ENCODE peak calls at places on chromosome 5, in ten cellular contexts. One of them, this sample, is unnamed.

GRCh38 chr5:52809884-52810283 is 22.2 kb downstream of the ITGA1 start:
- DNase-seq in fibroblast of the aortic adventitia: peak
- DNase-seq in PC-3: peak
- DNase-seq in fibroblast of pulmonary artery: no peak
- DNase-seq in left ventricle myocardium inferior: no peak
- DNase-seq in IMR-90: peak
- DNase-seq in AG04450: no peak
- DNase-seq in foreskin fibroblast: peak
- DNase-seq in fibroblast of mammary gland: peak
- DNase-seq in astrocyte: no peak
- DNase-seq in this sample: no peak

GRCh38 chr5:56525117-56525516 is 290.2 kb upstream of the MAP3K1 start:
- DNase-seq in astrocyte: peak
- DNase-seq in fibroblast of the aortic adventitia: no peak
- DNase-seq in fibroblast of pulmonary artery: peak
- DNase-seq in PC-3: peak
- DNase-seq in fibroblast of mammary gland: peak
- DNase-seq in AG04450: no peak
- DNase-seq in IMR-90: peak
- DNase-seq in foreskin fibroblast: peak
- DNase-seq in left ventricle myocardium inferior: no peak
- DNase-seq in this sample: no peak

GRCh38 chr5:14136228-14136627 is 6.9 kb upstream of the TRIO start:
- DNase-seq in fibroblast of pulmonary artery: no peak
- DNase-seq in fibroblast of mammary gland: no peak
- DNase-seq in foreskin fibroblast: peak
- DNase-seq in astrocyte: no peak
- DNase-seq in AG04450: no peak
- DNase-seq in left ventricle myocardium inferior: no peak
- DNase-seq in PC-3: no peak
- DNase-seq in IMR-90: no peak
- DNase-seq in fibroblast of the aortic adventitia: no peak
- DNase-seq in this sample: no peak

GRCh38 chr5:176596689-176597416 is 13.1 kb downstream of the GPRIN1 start:
- DNase-seq in foreskin fibroblast: peak
- DNase-seq in IMR-90: no peak
- DNase-seq in fibroblast of mammary gland: peak
- DNase-seq in PC-3: no peak
- DNase-seq in astrocyte: no peak
- DNase-seq in fibroblast of pulmonary artery: peak
- DNase-seq in left ventricle myocardium inferior: peak
- DNase-seq in AG04450: no peak
- DNase-seq in fibroblast of the aortic adventitia: no peak
- DNase-seq in this sample: no peak

GRCh38 chr5:28066856-28067255 is 1028.5 kb upstream of the CDH9 start:
- DNase-seq in fibroblast of the aortic adventitia: no peak
- DNase-seq in astrocyte: no peak
- DNase-seq in IMR-90: no peak
- DNase-seq in fibroblast of mammary gland: no peak
- DNase-seq in AG04450: no peak
- DNase-seq in PC-3: no peak
- DNase-seq in left ventricle myocardium inferior: no peak
- DNase-seq in foreskin fibroblast: no peak
- DNase-seq in fibroblast of pulmonary artery: no peak
- DNase-seq in this sample: no peak

GRCh38 chr5:151345808-151346478 is 1.4 kb downstream of the SLC36A2 start:
- DNase-seq in fibroblast of the aortic adventitia: peak
- DNase-seq in astrocyte: peak
- DNase-seq in AG04450: no peak
- DNase-seq in fibroblast of mammary gland: peak
- DNase-seq in PC-3: peak
- DNase-seq in fibroblast of pulmonary artery: no peak
- DNase-seq in left ventricle myocardium inferior: no peak
- DNase-seq in foreskin fibroblast: peak
- DNase-seq in IMR-90: peak
- DNase-seq in this sample: peak

GRCh38 chr5:140076788-140077187 is 33.7 kb upstream of the NRG2 start:
- DNase-seq in fibroblast of the aortic adventitia: no peak
- DNase-seq in fibroblast of mammary gland: no peak
- DNase-seq in fibroblast of pulmonary artery: no peak
- DNase-seq in foreskin fibroblast: no peak
- DNase-seq in AG04450: no peak
- DNase-seq in IMR-90: no peak
- DNase-seq in astrocyte: no peak
- DNase-seq in left ventricle myocardium inferior: no peak
- DNase-seq in PC-3: no peak
- DNase-seq in this sample: no peak

GRCh38 chr5:2149196-2149541 is 266.4 kb upstream of the IRX4 start:
- DNase-seq in IMR-90: no peak
- DNase-seq in fibroblast of pulmonary artery: peak
- DNase-seq in astrocyte: peak
- DNase-seq in foreskin fibroblast: peak
- DNase-seq in PC-3: peak
- DNase-seq in AG04450: no peak
- DNase-seq in left ventricle myocardium inferior: no peak
- DNase-seq in fibroblast of mammary gland: peak
- DNase-seq in fibroblast of the aortic adventitia: peak
- DNase-seq in this sample: no peak

GRCh38 chr5:170144286-170145023 is 38.8 kb downstream of the FOXI1 start:
- DNase-seq in fibroblast of pulmonary artery: no peak
- DNase-seq in IMR-90: no peak
- DNase-seq in AG04450: no peak
- DNase-seq in foreskin fibroblast: no peak
- DNase-seq in fibroblast of mammary gland: no peak
- DNase-seq in PC-3: no peak
- DNase-seq in astrocyte: no peak
- DNase-seq in fibroblast of the aortic adventitia: no peak
- DNase-seq in left ventricle myocardium inferior: no peak
- DNase-seq in this sample: no peak

GRCh38 chr5:75338408-75338807 is 1.4 kb downstream of the HMGCR start:
- DNase-seq in IMR-90: no peak
- DNase-seq in left ventricle myocardium inferior: no peak
- DNase-seq in astrocyte: no peak
- DNase-seq in fibroblast of mammary gland: no peak
- DNase-seq in foreskin fibroblast: no peak
- DNase-seq in fibroblast of pulmonary artery: no peak
- DNase-seq in PC-3: no peak
- DNase-seq in fibroblast of the aortic adventitia: no peak
- DNase-seq in AG04450: no peak
- DNase-seq in this sample: no peak

GRCh38 chr5:68255305-68256130 is 40.0 kb downstream of the PIK3R1 start:
- DNase-seq in astrocyte: no peak
- DNase-seq in fibroblast of pulmonary artery: no peak
- DNase-seq in AG04450: no peak
- DNase-seq in foreskin fibroblast: no peak
- DNase-seq in fibroblast of mammary gland: no peak
- DNase-seq in fibroblast of the aortic adventitia: no peak
- DNase-seq in IMR-90: no peak
- DNase-seq in left ventricle myocardium inferior: no peak
- DNase-seq in PC-3: no peak
- DNase-seq in this sample: no peak

GRCh38 chr5:84383296-84383815 is 1.3 kb downstream of the EDIL3 start:
- DNase-seq in foreskin fibroblast: peak
- DNase-seq in fibroblast of the aortic adventitia: no peak
- DNase-seq in PC-3: no peak
- DNase-seq in AG04450: no peak
- DNase-seq in IMR-90: no peak
- DNase-seq in left ventricle myocardium inferior: no peak
- DNase-seq in astrocyte: no peak
- DNase-seq in fibroblast of pulmonary artery: no peak
- DNase-seq in fibroblast of mammary gland: no peak
- DNase-seq in this sample: no peak

GRCh38 chr5:150116667-150117395 is 30.5 kb upstream of the CSF1R start:
- DNase-seq in fibroblast of pulmonary artery: no peak
- DNase-seq in fibroblast of the aortic adventitia: no peak
- DNase-seq in PC-3: peak
- DNase-seq in AG04450: no peak
- DNase-seq in astrocyte: no peak
- DNase-seq in IMR-90: peak
- DNase-seq in left ventricle myocardium inferior: no peak
- DNase-seq in fibroblast of mammary gland: peak
- DNase-seq in foreskin fibroblast: peak
- DNase-seq in this sample: no peak

GRCh38 chr5:5767286-5767928 is 344.9 kb downstream of the ICE1 start:
- DNase-seq in astrocyte: no peak
- DNase-seq in fibroblast of mammary gland: no peak
- DNase-seq in IMR-90: no peak
- DNase-seq in fibroblast of the aortic adventitia: no peak
- DNase-seq in foreskin fibroblast: no peak
- DNase-seq in AG04450: no peak
- DNase-seq in fibroblast of pulmonary artery: no peak
- DNase-seq in left ventricle myocardium inferior: peak
- DNase-seq in PC-3: no peak
- DNase-seq in this sample: no peak

GRCh38 chr5:169412858-169413257 is 111.9 kb upstream of the SLIT3 start:
- DNase-seq in IMR-90: no peak
- DNase-seq in fibroblast of mammary gland: peak
- DNase-seq in PC-3: no peak
- DNase-seq in AG04450: no peak
- DNase-seq in left ventricle myocardium inferior: no peak
- DNase-seq in astrocyte: no peak
- DNase-seq in foreskin fibroblast: no peak
- DNase-seq in fibroblast of pulmonary artery: no peak
- DNase-seq in fibroblast of the aortic adventitia: no peak
- DNase-seq in this sample: no peak

DNA sequence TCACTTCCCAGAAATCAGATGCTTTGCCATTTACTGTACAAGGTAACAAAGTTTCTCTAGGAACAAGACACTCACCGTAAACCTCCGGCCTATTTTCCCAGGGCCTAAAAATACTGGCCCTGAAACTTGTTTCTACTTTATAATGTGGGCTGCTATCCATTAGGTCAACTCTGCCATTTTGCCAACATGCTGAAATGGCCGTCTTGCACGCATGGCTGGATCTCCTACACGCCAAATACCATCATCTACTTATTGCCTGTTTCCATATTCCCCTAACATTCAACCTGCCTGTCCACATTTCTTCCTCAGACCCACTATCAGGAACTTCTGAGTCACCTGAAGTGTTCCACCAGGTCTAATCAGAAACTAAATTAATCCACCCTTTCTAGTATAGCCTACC is 4.7 kb downstream of the TBCA start:
- DNase-seq in fibroblast of the aortic adventitia: no peak
- DNase-seq in fibroblast of mammary gland: no peak
- DNase-seq in IMR-90: no peak
- DNase-seq in astrocyte: no peak
- DNase-seq in PC-3: no peak
- DNase-seq in left ventricle myocardium inferior: no peak
- DNase-seq in fibroblast of pulmonary artery: no peak
- DNase-seq in foreskin fibroblast: no peak
- DNase-seq in AG04450: no peak
- DNase-seq in this sample: no peak
- H3K4me3 ChIP-seq in fibroblast of the aortic adventitia: no peak
- H3K4me3 ChIP-seq in fibroblast of mammary gland: no peak
- H3K4me3 ChIP-seq in IMR-90: no peak
- H3K4me3 ChIP-seq in astrocyte: no peak
- H3K4me3 ChIP-seq in PC-3: no peak
- H3K4me3 ChIP-seq in left ventricle myocardium inferior: no peak
- H3K4me3 ChIP-seq in fibroblast of pulmonary artery: no peak
- H3K4me3 ChIP-seq in foreskin fibroblast: no peak
- H3K4me3 ChIP-seq in AG04450: no peak
- H3K4me3 ChIP-seq in this sample: no peak

GRCh38 chr5:141780952-141781730 is 97.1 kb downstream of the PCDH1 start:
- DNase-seq in IMR-90: no peak
- DNase-seq in fibroblast of pulmonary artery: no peak
- DNase-seq in fibroblast of the aortic adventitia: no peak
- DNase-seq in PC-3: no peak
- DNase-seq in astrocyte: no peak
- DNase-seq in foreskin fibroblast: no peak
- DNase-seq in left ventricle myocardium inferior: no peak
- DNase-seq in AG04450: no peak
- DNase-seq in fibroblast of mammary gland: no peak
- DNase-seq in this sample: no peak
- TF ChIP-seq CTCF in IMR-90: no peak
- TF ChIP-seq CTCF in fibroblast of pulmonary artery: no peak
- TF ChIP-seq CTCF in fibroblast of the aortic adventitia: no peak
- TF ChIP-seq CTCF in PC-3: no peak
- TF ChIP-seq CTCF in astrocyte: no peak
- TF ChIP-seq CTCF in foreskin fibroblast: no peak
- TF ChIP-seq CTCF in left ventricle myocardium inferior: no peak
- TF ChIP-seq CTCF in AG04450: no peak
- TF ChIP-seq CTCF in fibroblast of mammary gland: no peak
- TF ChIP-seq CTCF in this sample: no peak

GRCh38 chr5:110343616-110344015 is 382.9 kb downstream of the TMEM232 start:
- DNase-seq in left ventricle myocardium inferior: no peak
- DNase-seq in IMR-90: no peak
- DNase-seq in AG04450: no peak
- DNase-seq in fibroblast of pulmonary artery: no peak
- DNase-seq in fibroblast of mammary gland: no peak
- DNase-seq in foreskin fibroblast: no peak
- DNase-seq in fibroblast of the aortic adventitia: no peak
- DNase-seq in PC-3: no peak
- DNase-seq in astrocyte: no peak
- DNase-seq in this sample: no peak

GRCh38 chr5:110345623-110346022 is 380.8 kb downstream of the TMEM232 start:
- DNase-seq in AG04450: no peak
- DNase-seq in PC-3: no peak
- DNase-seq in fibroblast of pulmonary artery: no peak
- DNase-seq in fibroblast of the aortic adventitia: no peak
- DNase-seq in fibroblast of mammary gland: no peak
- DNase-seq in foreskin fibroblast: no peak
- DNase-seq in astrocyte: no peak
- DNase-seq in left ventricle myocardium inferior: no peak
- DNase-seq in IMR-90: no peak
- DNase-seq in this sample: no peak

GRCh38 chr5:110346893-110347358 is 379.5 kb downstream of the TMEM232 start:
- DNase-seq in PC-3: no peak
- DNase-seq in IMR-90: no peak
- DNase-seq in AG04450: no peak
- DNase-seq in fibroblast of the aortic adventitia: no peak
- DNase-seq in fibroblast of pulmonary artery: no peak
- DNase-seq in astrocyte: no peak
- DNase-seq in fibroblast of mammary gland: no peak
- DNase-seq in foreskin fibroblast: no peak
- DNase-seq in left ventricle myocardium inferior: no peak
- DNase-seq in this sample: no peak

GRCh38 chr5:110351451-110351850 is 375.0 kb downstream of the TMEM232 start:
- DNase-seq in IMR-90: no peak
- DNase-seq in foreskin fibroblast: no peak
- DNase-seq in astrocyte: no peak
- DNase-seq in AG04450: no peak
- DNase-seq in fibroblast of the aortic adventitia: no peak
- DNase-seq in left ventricle myocardium inferior: no peak
- DNase-seq in fibroblast of mammary gland: peak
- DNase-seq in PC-3: no peak
- DNase-seq in fibroblast of pulmonary artery: no peak
- DNase-seq in this sample: no peak

GRCh38 chr5:110347781-110348180 is 378.7 kb downstream of the TMEM232 start:
- DNase-seq in astrocyte: no peak
- DNase-seq in AG04450: no peak
- DNase-seq in IMR-90: no peak
- DNase-seq in foreskin fibroblast: no peak
- DNase-seq in PC-3: no peak
- DNase-seq in fibroblast of the aortic adventitia: no peak
- DNase-seq in fibroblast of mammary gland: no peak
- DNase-seq in fibroblast of pulmonary artery: no peak
- DNase-seq in left ventricle myocardium inferior: no peak
- DNase-seq in this sample: no peak
- H3K4me3 ChIP-seq in astrocyte: no peak
- H3K4me3 ChIP-seq in AG04450: no peak
- H3K4me3 ChIP-seq in IMR-90: no peak
- H3K4me3 ChIP-seq in foreskin fibroblast: no peak
- H3K4me3 ChIP-seq in PC-3: no peak
- H3K4me3 ChIP-seq in fibroblast of the aortic adventitia: no peak
- H3K4me3 ChIP-seq in fibroblast of mammary gland: no peak
- H3K4me3 ChIP-seq in fibroblast of pulmonary artery: no peak
- H3K4me3 ChIP-seq in left ventricle myocardium inferior: no peak
- H3K4me3 ChIP-seq in this sample: no peak

GRCh38 chr5:43609752-43610151 is 6.8 kb downstream of the NNT start:
- DNase-seq in AG04450: no peak
- DNase-seq in IMR-90: no peak
- DNase-seq in astrocyte: no peak
- DNase-seq in fibroblast of pulmonary artery: no peak
- DNase-seq in PC-3: peak
- DNase-seq in fibroblast of the aortic adventitia: no peak
- DNase-seq in foreskin fibroblast: peak
- DNase-seq in fibroblast of mammary gland: peak
- DNase-seq in left ventricle myocardium inferior: no peak
- DNase-seq in this sample: no peak
- TF ChIP-seq CTCF in AG04450: peak
- TF ChIP-seq CTCF in IMR-90: no peak
- TF ChIP-seq CTCF in astrocyte: peak
- TF ChIP-seq CTCF in fibroblast of pulmonary artery: peak
- TF ChIP-seq CTCF in PC-3: peak
- TF ChIP-seq CTCF in fibroblast of the aortic adventitia: peak
- TF ChIP-seq CTCF in foreskin fibroblast: peak
- TF ChIP-seq CTCF in fibroblast of mammary gland: peak
- TF ChIP-seq CTCF in left ventricle myocardium inferior: no peak
- TF ChIP-seq CTCF in this sample: peak